ENCODE peak calls at places on chromosomes 4 and X, in seven cellular contexts. A, H, V, I, Q, X and E are unnamed samples.

GRCh38 chr4:93475730-93476129 is 352.8 kb upstream of the ATOH1 start:
- DNase-seq in H (no peak), V (no peak), A (no peak), X (no peak), I (no peak), Q (no peak), E (no peak)

GRCh38 chr4:27148211-27148895 is 287.7 kb downstream of the STIM2 start:
- DNase-seq in H (no peak), A (no peak), Q (no peak), X (no peak), V (no peak), I (no peak), E (no peak)

GRCh38 chr4:151169900-151170299 is 70.5 kb downstream of the RPS3A start:
- DNase-seq in H (no peak), Q (no peak), X (peak; percentile 49), V (no peak), A (peak; percentile 59), I (no peak), E (no peak)

GRCh38 chrX:8273451-8273894 is 102.4 kb upstream of the VCX2 start:
- DNase-seq in A (no peak), Q (no peak), V (no peak), H (no peak), I (no peak), X (peak; percentile 16), E (no peak)

GRCh38 chr4:83151645-83152044 is 37.1 kb upstream of the PLAC8 start:
- DNase-seq in V (no peak), I (no peak), Q (no peak), X (no peak), H (no peak), A (no peak), E (no peak)

GRCh38 chrX:46260502-46260901 is 284.7 kb downstream of the ZNF674 start:
- DNase-seq in H (no peak), Q (no peak), X (no peak), A (no peak), I (no peak), V (no peak), E (no peak)

GRCh38 chrX:94454159-94454558 is 780.2 kb downstream of the FAM133A start:
- DNase-seq in Q (no peak), I (no peak), A (no peak), H (no peak), V (no peak), X (no peak), E (no peak)

GRCh38 chr4:141132689-141133145 is 552 bp downstream of the RNF150 start:
- DNase-seq in V (no peak), A (peak; percentile 36), X (peak; percentile 16), H (peak; percentile 65), Q (peak; percentile 8), I (peak; percentile 16), E (no peak)

GRCh38 chrX:31228415-31228832 is 156.6 kb upstream of the FTHL17 start:
- DNase-seq in I (no peak), A (no peak), V (no peak), H (no peak), X (peak; percentile 15), Q (no peak), E (no peak)

GRCh38 chrX:135973548-135974278 is at the start of gene MMGT1:
- DNase-seq in A (peak; percentile 88), H (peak; percentile 86), V (peak; percentile 78), Q (peak; percentile 67), X (peak; percentile 80), I (peak; percentile 59), E (peak; percentile 79)

GRCh38 chrX:150456466-150456865 is 93.3 kb downstream of the MAMLD1 start:
- DNase-seq in A (no peak), H (no peak), V (no peak), X (peak; percentile 18), I (no peak), Q (no peak), E (no peak)

GRCh38 chr4:178309890-178310289 is 867.7 kb upstream of the AGA start:
- DNase-seq in A (no peak), H (no peak), X (no peak), Q (no peak), I (no peak), V (no peak), E (no peak)

GRCh38 chrX:38124000-38124399 is 96.7 kb downstream of the SRPX start:
- DNase-seq in A (no peak), Q (no peak), I (no peak), X (no peak), H (no peak), V (no peak), E (no peak)

GRCh38 chr4:109359040-109359646 is 56.7 kb upstream of the COL25A1 start:
- DNase-seq in A (no peak), X (no peak), V (peak; percentile 62), I (no peak), Q (no peak), H (no peak), E (no peak)